ENCODE peak calls at places on chromosomes 13 and 19, in five cellular contexts. One of them, this sample, is unnamed.

GRCh38 chr13:49502954-49503353 is 7.2 kb downstream of the PHF11 start:
- DNase-seq in stomach: no peak
- DNase-seq in spleen: no peak
- DNase-seq in prostate gland: no peak
- DNase-seq in breast epithelium: no peak
- DNase-seq in this sample: peak; percentile 74

GRCh38 chr19:37361994-37362393 is 8.9 kb upstream of the ZNF527 start:
- DNase-seq in spleen: no peak
- DNase-seq in prostate gland: no peak
- DNase-seq in stomach: no peak
- DNase-seq in breast epithelium: no peak
- DNase-seq in this sample: no peak

GRCh38 chr13:98892821-98893220 is 85.0 kb downstream of the DOCK9 start:
- DNase-seq in spleen: no peak
- DNase-seq in prostate gland: no peak
- DNase-seq in breast epithelium: no peak
- DNase-seq in stomach: no peak
- DNase-seq in this sample: no peak

GRCh38 chr13:67574320-67575233 is 344.4 kb upstream of the PCDH9 start:
- DNase-seq in spleen: no peak
- DNase-seq in stomach: no peak
- DNase-seq in prostate gland: no peak
- DNase-seq in breast epithelium: no peak
- DNase-seq in this sample: no peak

GRCh38 chr13:59890064-59890463 is 273.7 kb downstream of the DIAPH3 start:
- DNase-seq in spleen: no peak
- DNase-seq in stomach: no peak
- DNase-seq in prostate gland: no peak
- DNase-seq in breast epithelium: no peak
- DNase-seq in this sample: no peak

GRCh38 chr19:47324502-47324901 is 7.5 kb upstream of the C5AR2 start:
- DNase-seq in stomach: no peak
- DNase-seq in spleen: peak; percentile 84
- DNase-seq in prostate gland: no peak
- DNase-seq in breast epithelium: peak; percentile 25
- DNase-seq in this sample: peak; percentile 74

GRCh38 chr19:53772943-53773342 is 51.2 kb downstream of the NLRP12 start:
- DNase-seq in stomach: peak; percentile 44
- DNase-seq in prostate gland: peak; percentile 65
- DNase-seq in breast epithelium: peak; percentile 21
- DNase-seq in spleen: no peak
- DNase-seq in this sample: no peak

GRCh38 chr19:6048348-6048747 is 62.0 kb downstream of the RFX2 start:
- DNase-seq in breast epithelium: no peak
- DNase-seq in prostate gland: no peak
- DNase-seq in spleen: no peak
- DNase-seq in stomach: no peak
- DNase-seq in this sample: no peak

GRCh38 chr13:101157261-101157660 is 259.0 kb downstream of the NALCN start:
- DNase-seq in stomach: no peak
- DNase-seq in breast epithelium: no peak
- DNase-seq in spleen: no peak
- DNase-seq in prostate gland: no peak
- DNase-seq in this sample: no peak

GRCh38 chr13:110913911-110914292 is 967 bp downstream of the ANKRD10 start:
- DNase-seq in spleen: no peak
- DNase-seq in prostate gland: peak; percentile 29
- DNase-seq in breast epithelium: peak; percentile 36
- DNase-seq in stomach: no peak
- DNase-seq in this sample: no peak

GRCh38 chr19:17616961-17617806 is 61.7 kb downstream of the COLGALT1 start:
- DNase-seq in spleen: no peak
- DNase-seq in stomach: no peak
- DNase-seq in prostate gland: no peak
- DNase-seq in breast epithelium: no peak
- DNase-seq in this sample: no peak

GRCh38 chr19:2038284-2039081 is 12.6 kb downstream of the MKNK2 start:
- DNase-seq in stomach: no peak
- DNase-seq in breast epithelium: no peak
- DNase-seq in spleen: peak; percentile 77
- DNase-seq in prostate gland: peak; percentile 4
- DNase-seq in this sample: peak; percentile 71

GRCh38 chr13:58999851-59000250 is 1163.9 kb downstream of the DIAPH3 start:
- DNase-seq in spleen: no peak
- DNase-seq in breast epithelium: no peak
- DNase-seq in prostate gland: no peak
- DNase-seq in stomach: no peak
- DNase-seq in this sample: no peak

GRCh38 chr13:32650705-32651311 is 64.6 kb downstream of the PDS5B start:
- DNase-seq in breast epithelium: no peak
- DNase-seq in prostate gland: peak; percentile 23
- DNase-seq in stomach: peak; percentile 59
- DNase-seq in spleen: no peak
- DNase-seq in this sample: no peak

GRCh38 chr13:50428183-50428877 is 413.1 kb downstream of the KCNRG start:
- DNase-seq in spleen: no peak
- DNase-seq in breast epithelium: no peak
- DNase-seq in prostate gland: no peak
- DNase-seq in stomach: no peak
- DNase-seq in this sample: no peak

GRCh38 chr13:96500953-96501352 is 411.0 kb downstream of the HS6ST3 start:
- DNase-seq in spleen: no peak
- DNase-seq in breast epithelium: no peak
- DNase-seq in prostate gland: no peak
- DNase-seq in stomach: no peak
- DNase-seq in this sample: no peak

GRCh38 chr19:11887618-11888531 is at the start of gene ZNF69:
- DNase-seq in prostate gland: peak; percentile 91
- DNase-seq in breast epithelium: peak; percentile 76
- DNase-seq in stomach: peak; percentile 93
- DNase-seq in spleen: peak; percentile 88
- DNase-seq in this sample: peak; percentile 91

GRCh38 chr19:42508892-42509444 is 19.3 kb downstream of the CEACAM1 start:
- DNase-seq in prostate gland: no peak
- DNase-seq in breast epithelium: no peak
- DNase-seq in stomach: no peak
- DNase-seq in spleen: no peak
- DNase-seq in this sample: no peak

GRCh38 chr13:110064022-110064421 is 242.9 kb downstream of the COL4A1 start:
- DNase-seq in breast epithelium: no peak
- DNase-seq in stomach: no peak
- DNase-seq in prostate gland: no peak
- DNase-seq in spleen: no peak
- DNase-seq in this sample: no peak

GRCh38 chr13:25660996-25661395 is 289.2 kb downstream of the ATP8A2 start:
- DNase-seq in breast epithelium: no peak
- DNase-seq in prostate gland: no peak
- DNase-seq in stomach: no peak
- DNase-seq in spleen: no peak
- DNase-seq in this sample: no peak

GRCh38 chr19:49773663-49774305 is 7.0 kb downstream of the AP2A1 start:
- DNase-seq in spleen: no peak
- DNase-seq in stomach: no peak
- DNase-seq in breast epithelium: no peak
- DNase-seq in prostate gland: no peak
- DNase-seq in this sample: no peak

GRCh38 chr13:77026255-77026782 is 640 bp downstream of the FBXL3 start:
- DNase-seq in breast epithelium: peak; percentile 69
- DNase-seq in prostate gland: peak; percentile 83
- DNase-seq in stomach: peak; percentile 89
- DNase-seq in spleen: peak; percentile 96
- DNase-seq in this sample: peak; percentile 90

GRCh38 chr13:34863360-34864135 is 78.5 kb upstream of the NBEA start:
- DNase-seq in prostate gland: no peak
- DNase-seq in spleen: no peak
- DNase-seq in breast epithelium: no peak
- DNase-seq in stomach: no peak
- DNase-seq in this sample: no peak

GRCh38 chr19:18738961-18739690 is 52.0 kb downstream of the COMP start:
- DNase-seq in spleen: no peak
- DNase-seq in stomach: no peak
- DNase-seq in breast epithelium: no peak
- DNase-seq in prostate gland: no peak
- DNase-seq in this sample: no peak

DNA sequence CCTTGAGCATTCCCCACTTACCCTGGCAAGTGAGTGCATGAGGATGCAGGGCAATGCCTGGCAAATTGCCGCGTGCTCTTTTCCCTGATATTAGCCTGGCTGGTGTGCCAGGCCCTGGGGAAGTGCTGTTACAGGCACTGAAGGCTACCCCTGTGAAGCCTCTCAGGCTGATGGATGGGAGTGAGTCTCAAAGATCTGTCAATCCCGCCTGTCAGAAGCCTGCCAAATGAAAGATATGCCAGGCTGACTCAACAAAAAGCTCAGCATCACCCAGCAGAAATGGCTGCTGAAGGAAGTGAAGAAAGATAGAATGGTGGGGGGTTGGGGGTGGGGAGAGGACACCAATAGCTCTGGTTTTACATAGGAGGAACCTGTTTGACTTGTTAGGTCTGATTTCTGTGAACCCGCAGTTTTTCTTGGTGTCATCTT is 112.1 kb downstream of the LACC1 start:
- DNase-seq in prostate gland: no peak
- DNase-seq in spleen: no peak
- DNase-seq in stomach: no peak
- DNase-seq in breast epithelium: no peak
- DNase-seq in this sample: no peak
- TF ChIP-seq POLR2AphosphoS5 in prostate gland: no peak
- TF ChIP-seq POLR2AphosphoS5 in spleen: no peak
- TF ChIP-seq POLR2AphosphoS5 in stomach: no peak
- TF ChIP-seq POLR2AphosphoS5 in breast epithelium: no peak
- TF ChIP-seq POLR2AphosphoS5 in this sample: no peak

GRCh38 chr13:89076622-89077021 is 1405.5 kb downstream of the SLITRK5 start:
- DNase-seq in prostate gland: no peak
- DNase-seq in spleen: no peak
- DNase-seq in stomach: no peak
- DNase-seq in breast epithelium: no peak
- DNase-seq in this sample: no peak
- H3K27ac ChIP-seq in prostate gland: no peak overlapping the region
- H3K27ac ChIP-seq in spleen: no peak overlapping the region
- H3K27ac ChIP-seq in stomach: no peak overlapping the region
- H3K27ac ChIP-seq in breast epithelium: no peak overlapping the region
- H3K27ac ChIP-seq in this sample: no peak overlapping the region

GRCh38 chr19:51983361-51983760 is 3.3 kb downstream of the ZNF350 start:
- DNase-seq in spleen: no peak
- DNase-seq in stomach: no peak
- DNase-seq in breast epithelium: no peak
- DNase-seq in prostate gland: peak; percentile 58
- DNase-seq in this sample: no peak

GRCh38 chr19:51986309-51987291 is at the start of gene ZNF350:
- DNase-seq in stomach: peak; percentile 95
- DNase-seq in breast epithelium: peak; percentile 92
- DNase-seq in prostate gland: peak; percentile 98
- DNase-seq in spleen: peak; percentile 96
- DNase-seq in this sample: peak; percentile 94
- TF ChIP-seq POLR2AphosphoS5 in stomach: peak; percentile 98
- TF ChIP-seq POLR2AphosphoS5 in breast epithelium: peak; percentile 93
- TF ChIP-seq POLR2AphosphoS5 in prostate gland: peak; percentile 100
- TF ChIP-seq POLR2AphosphoS5 in spleen: peak; percentile 93
- TF ChIP-seq POLR2AphosphoS5 in this sample: peak; percentile 72

GRCh38 chr13:42043676-42044075 is 4.8 kb upstream of the DGKH start:
- DNase-seq in prostate gland: no peak
- DNase-seq in spleen: no peak
- DNase-seq in stomach: no peak
- DNase-seq in breast epithelium: no peak
- DNase-seq in this sample: no peak

GRCh38 chr13:42040730-42041016 is 7.8 kb upstream of the DGKH start:
- DNase-seq in stomach: no peak
- DNase-seq in prostate gland: no peak
- DNase-seq in spleen: no peak
- DNase-seq in breast epithelium: no peak
- DNase-seq in this sample: no peak

GRCh38 chr13:42039946-42040729 is 8.3 kb upstream of the DGKH start:
- DNase-seq in stomach: peak; percentile 91
- DNase-seq in prostate gland: peak; percentile 87
- DNase-seq in breast epithelium: peak; percentile 84
- DNase-seq in spleen: peak; percentile 96
- DNase-seq in this sample: peak; percentile 97

GRCh38 chr13:42041017-42041683 is 7.3 kb upstream of the DGKH start:
- DNase-seq in prostate gland: peak; percentile 49
- DNase-seq in spleen: peak; percentile 88
- DNase-seq in breast epithelium: peak; percentile 36
- DNase-seq in stomach: peak; percentile 60
- DNase-seq in this sample: peak; percentile 74

GRCh38 chr13:42041684-42042035 is 6.8 kb upstream of the DGKH start:
- DNase-seq in breast epithelium: peak; percentile 44
- DNase-seq in spleen: no peak
- DNase-seq in prostate gland: peak; percentile 44
- DNase-seq in stomach: peak; percentile 50
- DNase-seq in this sample: peak; percentile 86
- H3K27ac ChIP-seq in breast epithelium: peak overlapping the region; percentile 94
- H3K27ac ChIP-seq in spleen: peak overlapping the region; percentile 55
- H3K27ac ChIP-seq in prostate gland: peak overlapping the region; percentile 96
- H3K27ac ChIP-seq in stomach: peak overlapping the region; percentile 80
- H3K27ac ChIP-seq in this sample: peak overlapping the region; percentile 99